ENCODE peak calls at places on chromosomes 4 and X, in five cellular contexts. W, Z, E, K and G are unnamed samples. For H3K36me3 and H3K4me1, the result is how much of the 10 kb centered on the place peaks cover.

GRCh38 chr4:91830681-91831395 is 472.9 kb upstream of the GRID2 start:
- DNase-seq in K (no peak), Z (no peak), W (no peak), E (no peak), G (no peak)

GRCh38 chrX:45767021-45767491 is 566.4 kb upstream of the DIPK2B start:
- DNase-seq in Z (no peak), W (no peak), K (no peak), E (peak), G (no peak)

GRCh38 chr4:106340774-106341173 is 24.4 kb downstream of the AIMP1 start:
- DNase-seq in Z (no peak), K (no peak), E (no peak), W (no peak), G (no peak)

GRCh38 chr4:26127851-26128337 is 192.9 kb upstream of the RBPJ start:
- DNase-seq in K (no peak), Z (no peak), W (no peak), E (no peak), G (no peak)

GRCh38 chr4:183624548-183624947 is 34.4 kb downstream of the RWDD4 start:
- DNase-seq in W (no peak), K (no peak), Z (no peak), E (no peak), G (no peak)

GRCh38 chrX:119465555-119465954 is 2.7 kb upstream of the SLC25A5 start:
- DNase-seq in E (no peak), Z (no peak), W (no peak), K (no peak), G (no peak)

GRCh38 chrX:97563531-97564133 is 679.9 kb downstream of the RPA4 start:
- DNase-seq in W (no peak), Z (no peak), K (no peak), E (peak), G (no peak)

GRCh38 chrX:2485460-2485753 is 15.4 kb downstream of the DHRSX start:
- DNase-seq in Z (no peak), W (no peak), K (no peak), E (no peak), G (no peak)

GRCh38 chrX:34656842-34657780 is at the start of gene TMEM47:
- DNase-seq in Z (no peak), W (no peak), E (no peak), K (peak), G (no peak)

GRCh38 chr4:126899382-126899801 is 733.4 kb upstream of the INTU start:
- DNase-seq in Z (no peak), E (no peak), W (peak), K (no peak), G (no peak)

GRCh38 chr4:143336828-143337599 is at the start of gene GAB1:
- DNase-seq in Z (no peak), W (no peak), K (peak), E (peak), G (no peak)

GRCh38 chr4:76981649-76982048 is 32.1 kb downstream of the SEPTIN11 start:
- DNase-seq in W (no peak), K (no peak), E (no peak), Z (no peak), G (no peak)

GRCh38 chr4:39812500-39812899 is 114.6 kb downstream of the UBE2K start:
- DNase-seq in Z (no peak), K (peak), E (peak), W (no peak), G (no peak)

GRCh38 chr4:137678796-137679195 is 146.5 kb upstream of the PCDH18 start:
- DNase-seq in W (no peak), Z (no peak), K (no peak), E (no peak), G (no peak)

GRCh38 chr4:54473077-54473545 is 184.6 kb upstream of the KIT start:
- DNase-seq in Z (no peak), E (no peak), W (no peak), K (no peak), G (no peak)

GRCh38 chrX:38868941-38869378 is 67.7 kb downstream of the MID1IP1 start:
- DNase-seq in K (no peak), W (no peak), E (no peak), Z (no peak), G (no peak)

GRCh38 chr4:74932832-74933561 is at the start of gene PARM1:
- DNase-seq in Z (no peak), E (no peak), K (peak), W (peak), G (peak)

GRCh38 chr4:87843936-87844335 is 11.2 kb downstream of the MEPE start:
- DNase-seq in K (no peak), E (no peak), Z (no peak), W (no peak), G (no peak)

GRCh38 chr4:76753814-76754213 is 144.1 kb downstream of the SOWAHB start:
- DNase-seq in K (no peak), W (no peak), Z (no peak), E (no peak), G (peak)

GRCh38 chr4:4418676-4419370 is 31.9 kb downstream of the NSG1 start:
- DNase-seq in Z (no peak), K (no peak), E (no peak), W (no peak), G (no peak)

DNA sequence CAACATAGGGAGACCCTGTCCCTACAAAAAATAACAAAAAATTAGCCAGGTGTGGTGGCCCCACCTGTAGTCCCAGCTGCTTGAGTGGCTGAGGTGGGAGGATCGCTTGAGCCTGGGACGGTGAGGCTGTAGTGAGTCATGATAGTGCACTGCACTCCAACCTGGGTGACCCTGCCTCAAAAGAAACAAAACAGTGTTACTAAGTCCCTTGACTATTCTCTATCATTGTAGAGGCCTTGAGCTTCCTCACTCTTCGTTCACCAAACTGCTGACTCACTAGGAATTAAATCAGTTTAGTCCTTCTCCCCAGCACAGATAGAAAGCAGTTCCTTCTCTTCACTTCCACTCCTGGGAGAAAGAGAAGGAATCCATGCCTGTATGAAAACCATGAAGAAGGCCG is 14.5 kb downstream of the CDS1 start:
- DNase-seq in K (no peak), E (no peak), Z (no peak), W (peak), G (no peak)
- H3K27ac ChIP-seq in K (no peak), E (no peak), Z (no peak), W (peak), G (no peak)

GRCh38 chrX:122134291-122134690 is 1049.8 kb upstream of the GRIA3 start:
- DNase-seq in Z (no peak), E (no peak), K (no peak), W (no peak), G (no peak)
- H3K36me3 ChIP-seq in Z (under half), E (under half), K (under half), W (under half), G (under half)

DNA sequence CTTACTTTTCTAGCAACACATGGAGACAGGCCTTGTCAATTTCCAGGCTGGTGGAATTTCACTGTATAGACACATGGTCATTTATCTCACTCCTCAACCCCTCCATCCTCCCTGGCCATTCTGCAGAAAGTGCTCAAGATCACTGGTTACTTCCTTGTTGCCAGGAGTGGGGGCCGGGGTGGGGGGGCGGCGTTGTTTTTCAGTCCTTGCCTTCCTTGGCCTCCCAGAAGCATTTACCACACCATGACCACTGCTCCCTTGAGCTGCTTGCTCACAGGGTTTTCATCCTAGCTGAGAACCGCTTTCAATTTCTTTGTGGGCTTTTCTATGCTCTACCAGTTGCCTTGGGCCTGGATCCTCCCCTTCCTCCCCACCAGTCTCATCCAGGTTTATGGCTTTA is 14.1 kb upstream of the BCOR start:
- DNase-seq in W (no peak), E (no peak), K (no peak), Z (no peak), G (no peak)
- H3K4me1 ChIP-seq in W (under half), E (under half), K (under half), Z (under half), G (under half)

GRCh38 chrX:17032351-17032750 is 85.9 kb downstream of the REPS2 start:
- DNase-seq in E (no peak), Z (no peak), W (no peak), K (no peak), G (no peak)
- H3K27ac ChIP-seq in E (no peak), Z (no peak), W (no peak), K (peak), G (peak)

GRCh38 chrX:20189171-20189570 is 47.5 kb upstream of the EIF1AX start:
- DNase-seq in K (no peak), Z (no peak), W (no peak), E (no peak), G (no peak)
- H3K36me3 ChIP-seq in K (under half), Z (under half), W (under half), E (under half), G (under half)

GRCh38 chr4:112288455-112288854 is 2.8 kb upstream of the TIFA start:
- DNase-seq in E (peak), K (no peak), W (no peak), Z (peak), G (no peak)
- H3K4me1 ChIP-seq in E (half or more), K (under half), W (under half), Z (half or more), G (under half)

DNA sequence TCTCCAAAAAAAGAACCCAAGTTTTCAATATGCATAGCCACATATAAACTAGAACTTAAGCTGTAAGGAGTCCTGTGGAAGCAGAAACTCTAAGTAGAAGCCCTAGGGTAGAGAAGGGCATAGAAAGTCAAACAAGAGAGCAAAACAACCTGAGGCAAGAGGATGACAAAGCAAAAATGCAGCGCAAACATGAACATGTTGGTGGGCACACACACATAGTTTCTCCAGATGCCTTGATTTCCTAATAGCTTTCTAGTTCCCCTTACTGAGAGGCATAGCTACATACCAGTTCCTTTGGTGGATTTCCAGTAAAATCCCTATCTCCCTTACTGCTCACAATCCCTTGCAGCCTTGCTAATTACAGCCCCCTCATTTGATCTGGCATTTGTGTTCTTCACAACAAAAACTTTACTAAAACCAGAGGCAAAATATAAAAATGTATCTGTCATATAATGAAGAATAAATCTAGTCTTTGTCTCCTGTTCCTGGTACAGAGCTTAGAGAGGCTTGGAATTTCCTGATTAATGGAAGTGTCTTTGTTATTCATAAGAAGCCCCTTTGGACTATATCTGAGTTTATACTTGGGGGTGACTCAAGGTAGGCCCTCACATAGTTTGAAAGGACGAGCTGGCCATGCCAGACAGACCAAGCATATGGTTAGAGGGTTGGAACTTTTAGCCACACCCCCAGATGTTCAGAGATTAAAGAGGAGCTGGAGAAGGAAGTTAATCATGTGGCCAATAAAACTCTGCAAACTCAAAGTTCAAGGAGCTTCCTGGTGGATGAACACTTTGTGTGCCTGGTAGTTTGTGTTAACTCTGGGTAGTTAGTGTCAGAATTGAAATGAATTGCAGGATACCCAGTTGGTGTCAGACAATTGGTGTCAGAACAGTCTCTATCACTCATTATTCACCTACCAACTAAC is 52.7 kb upstream of the ZCCHC13 start:
- DNase-seq in E (no peak), W (no peak), K (no peak), Z (no peak), G (no peak)
- H3K27ac ChIP-seq in E (no peak), W (peak), K (no peak), Z (no peak), G (peak)

DNA sequence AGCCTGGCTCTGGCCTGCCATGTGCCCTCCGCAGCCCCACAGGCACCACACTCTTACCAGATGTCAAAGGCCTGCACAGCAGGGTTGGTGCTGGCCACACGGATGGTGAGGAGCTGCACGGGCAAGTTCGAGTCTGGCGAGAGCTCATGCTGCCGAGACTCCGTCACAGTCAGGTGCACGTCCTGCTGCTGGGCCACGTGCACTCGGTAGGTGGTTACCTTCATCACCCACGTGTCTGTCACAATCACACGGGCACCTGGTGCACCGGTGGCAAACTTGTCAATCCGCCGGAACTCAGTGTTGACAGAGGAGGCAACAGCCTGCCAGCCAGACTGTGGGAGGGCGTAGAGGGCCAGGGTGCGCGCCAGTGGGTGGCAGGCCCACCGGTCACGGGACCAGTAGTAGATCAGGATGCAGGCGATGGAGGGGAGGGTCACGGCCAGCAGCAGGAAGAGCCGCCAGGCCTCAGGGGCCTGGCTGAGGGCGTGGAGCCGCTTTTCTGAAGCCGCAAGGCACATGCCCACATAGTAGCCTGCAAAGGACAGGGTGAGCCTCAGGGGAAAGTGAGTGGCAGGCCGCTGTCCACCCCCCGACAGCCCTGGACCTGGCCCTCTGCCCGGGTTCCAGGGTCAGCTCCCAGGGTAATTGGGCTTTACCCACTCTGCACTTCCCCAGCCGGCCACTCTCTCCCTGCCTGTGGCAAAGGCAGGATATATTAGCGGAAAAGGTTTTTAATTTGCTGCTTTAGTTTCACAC is 2.9 kb downstream of the TMEM129 start:
- DNase-seq in W (no peak), E (no peak), K (no peak), Z (no peak), G (no peak)
- H3K36me3 ChIP-seq in W (under half), E (under half), K (under half), Z (under half), G (under half)

GRCh38 chr4:34289489-34289888 is 1954.8 kb downstream of the ARAP2 start:
- DNase-seq in Z (no peak), W (no peak), E (no peak), K (no peak), G (no peak)

GRCh38 chr4:34289962-34290361 is 1954.4 kb downstream of the ARAP2 start:
- DNase-seq in E (no peak), K (no peak), Z (no peak), W (no peak), G (no peak)

DNA sequence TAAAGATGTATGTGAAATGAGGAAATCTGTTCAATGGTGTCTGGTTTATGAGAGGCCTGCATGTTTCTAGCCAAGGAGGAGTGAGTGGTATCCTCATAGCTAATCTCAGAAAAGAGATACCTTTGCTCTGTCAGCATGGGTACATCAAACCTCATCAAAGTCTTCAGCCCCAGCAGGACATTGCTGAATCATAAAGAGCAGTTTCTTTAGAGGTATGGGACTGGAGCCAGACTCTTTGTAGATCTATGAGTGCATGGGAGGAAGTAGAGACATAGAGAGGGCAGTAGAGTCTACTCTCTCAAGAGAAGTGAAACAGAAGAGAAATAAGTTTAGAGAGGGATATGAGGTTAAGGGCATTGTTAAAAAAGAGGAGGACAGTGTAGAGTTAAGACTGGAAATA is 1950.9 kb downstream of the ARAP2 start:
- DNase-seq in K (no peak), E (no peak), Z (no peak), W (peak), G (no peak)
- H3K4me1 ChIP-seq in K (under half), E (under half), Z (under half), W (under half), G (under half)